ENCODE peak calls at places on chromosomes 6 and 20, in four cellular contexts. One of them, this sample, is unnamed.

GRCh38 chr6:39430968-39431523 is 108.5 kb upstream of the KCNK16 start:
- DNase-seq in H1: peak; percentile 65
- DNase-seq in neuronal stem cell: no peak
- DNase-seq in H9: peak; percentile 62
- DNase-seq in this sample: peak; percentile 31

GRCh38 chr6:110581682-110582081 is 105.3 kb upstream of the SLC22A16 start:
- DNase-seq in H1: peak; percentile 29
- DNase-seq in neuronal stem cell: no peak
- DNase-seq in H9: no peak
- DNase-seq in this sample: no peak

GRCh38 chr20:2698186-2698817 is 5.7 kb downstream of the EBF4 start:
- DNase-seq in H1: peak; percentile 36
- DNase-seq in neuronal stem cell: no peak
- DNase-seq in H9: no peak
- DNase-seq in this sample: no peak

GRCh38 chr6:25946631-25947030 is 16.0 kb upstream of the TRIM38 start:
- DNase-seq in H1: no peak
- DNase-seq in neuronal stem cell: no peak
- DNase-seq in H9: no peak
- DNase-seq in this sample: no peak

GRCh38 chr6:68059894-68060293 is 575.2 kb upstream of the ADGRB3 start:
- DNase-seq in H1: no peak
- DNase-seq in neuronal stem cell: no peak
- DNase-seq in H9: no peak
- DNase-seq in this sample: no peak

GRCh38 chr6:163132050-163132750 is 282.3 kb upstream of the QKI start:
- DNase-seq in H1: no peak
- DNase-seq in neuronal stem cell: no peak
- DNase-seq in H9: no peak
- DNase-seq in this sample: no peak

GRCh38 chr6:94769197-94769596 is 808.1 kb upstream of the MANEA start:
- DNase-seq in H1: no peak
- DNase-seq in neuronal stem cell: peak; percentile 17
- DNase-seq in H9: no peak
- DNase-seq in this sample: no peak

GRCh38 chr6:43407296-43407695 is 20.0 kb upstream of the ABCC10 start:
- DNase-seq in H1: no peak
- DNase-seq in neuronal stem cell: no peak
- DNase-seq in H9: no peak
- DNase-seq in this sample: no peak

GRCh38 chr6:636488-636887 is 20.4 kb downstream of the HUS1B start:
- DNase-seq in H1: no peak
- DNase-seq in neuronal stem cell: no peak
- DNase-seq in H9: no peak
- DNase-seq in this sample: no peak

GRCh38 chr6:20334334-20334733 is 67.3 kb upstream of the E2F3 start:
- DNase-seq in H1: no peak
- DNase-seq in neuronal stem cell: no peak
- DNase-seq in H9: peak; percentile 34
- DNase-seq in this sample: no peak

GRCh38 chr6:41450581-41450980 is 95.6 kb upstream of the FOXP4 start:
- DNase-seq in H1: no peak
- DNase-seq in neuronal stem cell: no peak
- DNase-seq in H9: no peak
- DNase-seq in this sample: no peak

GRCh38 chr6:128242765-128243403 is 277.5 kb downstream of the PTPRK start:
- DNase-seq in H1: no peak
- DNase-seq in neuronal stem cell: no peak
- DNase-seq in H9: no peak
- DNase-seq in this sample: peak; percentile 15

GRCh38 chr6:140581601-140582000 is 1207.2 kb upstream of the CITED2 start:
- DNase-seq in H1: no peak
- DNase-seq in neuronal stem cell: no peak
- DNase-seq in H9: no peak
- DNase-seq in this sample: no peak

DNA sequence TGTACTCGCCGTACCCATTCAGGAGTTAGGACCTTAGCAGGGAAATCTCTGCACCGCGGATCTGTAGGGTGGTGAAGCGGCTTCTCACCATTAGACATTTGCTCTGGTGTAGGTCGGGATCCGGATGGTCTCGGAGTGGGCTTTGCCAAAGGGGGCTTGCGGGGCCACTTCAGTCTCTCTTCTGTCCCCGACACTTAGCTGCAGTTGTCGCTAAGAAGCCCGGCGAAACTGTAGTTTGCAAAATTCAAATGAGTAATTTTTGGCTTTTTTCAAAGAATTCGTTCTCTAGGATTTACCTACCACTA is 433 bp downstream of the QRSL1 start:
- DNase-seq in H1: no peak
- DNase-seq in neuronal stem cell: no peak
- DNase-seq in H9: no peak
- DNase-seq in this sample: no peak
- H2AK5ac ChIP-seq in H1: no peak overlapping the region
- H2AK5ac ChIP-seq in neuronal stem cell: no peak overlapping the region
- H2AK5ac ChIP-seq in H9: no peak overlapping the region
- H2AK5ac ChIP-seq in this sample: no peak overlapping the region

DNA sequence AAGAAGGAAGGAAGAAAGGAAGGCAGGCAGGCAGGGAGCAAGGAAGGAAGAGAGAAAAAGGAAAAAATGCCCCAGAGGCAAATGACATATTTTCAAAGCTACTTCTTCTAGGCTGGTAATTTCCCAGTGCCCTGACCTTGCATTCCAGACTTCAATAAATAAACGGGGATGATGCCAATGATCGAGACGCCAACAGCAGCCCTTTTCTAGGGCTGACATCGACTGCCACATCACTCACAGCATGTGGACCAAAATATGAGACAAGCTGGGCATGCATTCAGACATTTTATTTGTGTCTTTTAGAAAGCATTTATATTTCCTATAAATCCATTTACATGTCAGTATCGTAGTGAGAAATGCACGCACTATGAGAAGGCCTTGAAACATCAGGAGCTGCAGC is 148.8 kb upstream of the AGPAT4 start:
- DNase-seq in H1: no peak
- DNase-seq in neuronal stem cell: no peak
- DNase-seq in H9: no peak
- DNase-seq in this sample: no peak
- H2BK12ac ChIP-seq in H1: no peak overlapping the region
- H2BK12ac ChIP-seq in neuronal stem cell: no peak overlapping the region
- H2BK12ac ChIP-seq in H9: no peak overlapping the region
- H2BK12ac ChIP-seq in this sample: no peak overlapping the region

DNA sequence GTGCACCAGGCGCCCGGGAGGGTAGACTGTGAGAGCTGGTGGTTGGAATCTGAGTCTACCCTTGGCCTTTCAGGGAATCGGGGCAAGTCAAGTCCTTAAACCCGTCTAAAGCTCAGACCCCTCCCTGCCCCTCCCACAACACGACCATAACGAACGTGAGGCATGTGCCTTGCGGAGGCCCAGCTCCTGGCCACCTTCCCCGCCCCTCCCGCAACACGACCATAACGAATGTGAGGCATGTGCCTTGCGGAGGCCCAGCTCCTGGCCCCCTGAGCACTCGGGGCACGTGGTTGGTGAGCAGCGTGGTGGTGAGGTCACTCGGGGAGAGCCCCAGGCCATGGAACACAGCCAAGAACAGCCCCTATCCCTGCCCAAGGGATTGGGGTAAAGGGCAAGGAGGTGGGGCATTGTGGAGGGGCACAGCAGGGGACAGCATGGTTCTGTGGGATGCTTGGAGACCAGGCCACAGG is 132.2 kb downstream of the TAF4 start:
- DNase-seq in H1: no peak
- DNase-seq in neuronal stem cell: no peak
- DNase-seq in H9: no peak
- DNase-seq in this sample: no peak
- H2AK5ac ChIP-seq in H1: no peak overlapping the region
- H2AK5ac ChIP-seq in neuronal stem cell: peak overlapping the region; percentile 70
- H2AK5ac ChIP-seq in H9: no peak overlapping the region
- H2AK5ac ChIP-seq in this sample: no peak overlapping the region

GRCh38 chr20:31705191-31705590 is 17.5 kb downstream of the BCL2L1 start:
- DNase-seq in H1: no peak
- DNase-seq in neuronal stem cell: no peak
- DNase-seq in H9: no peak
- DNase-seq in this sample: no peak

GRCh38 chr20:31704225-31705119 is 18.2 kb downstream of the BCL2L1 start:
- DNase-seq in H1: no peak
- DNase-seq in neuronal stem cell: no peak
- DNase-seq in H9: no peak
- DNase-seq in this sample: peak; percentile 50

GRCh38 chr20:31706607-31707257 is 15.9 kb downstream of the BCL2L1 start:
- DNase-seq in H1: no peak
- DNase-seq in neuronal stem cell: no peak
- DNase-seq in H9: no peak
- DNase-seq in this sample: peak; percentile 49

GRCh38 chr20:31707258-31707615 is 15.4 kb downstream of the BCL2L1 start:
- DNase-seq in H1: no peak
- DNase-seq in neuronal stem cell: no peak
- DNase-seq in H9: no peak
- DNase-seq in this sample: no peak

GRCh38 chr20:31705598-31706597 is 16.8 kb downstream of the BCL2L1 start:
- DNase-seq in H1: no peak
- DNase-seq in neuronal stem cell: no peak
- DNase-seq in H9: no peak
- DNase-seq in this sample: no peak
- H2BK12ac ChIP-seq in H1: no peak overlapping the region
- H2BK12ac ChIP-seq in neuronal stem cell: no peak overlapping the region
- H2BK12ac ChIP-seq in H9: no peak overlapping the region
- H2BK12ac ChIP-seq in this sample: no peak overlapping the region

GRCh38 chr20:62699741-62700140 is 8.9 kb upstream of the NTSR1 start:
- DNase-seq in H1: no peak
- DNase-seq in neuronal stem cell: no peak
- DNase-seq in H9: no peak
- DNase-seq in this sample: no peak

GRCh38 chr20:62702008-62702290 is 6.7 kb upstream of the NTSR1 start:
- DNase-seq in H1: no peak
- DNase-seq in neuronal stem cell: no peak
- DNase-seq in H9: no peak
- DNase-seq in this sample: no peak

GRCh38 chr20:62700261-62700925 is 8.2 kb upstream of the NTSR1 start:
- DNase-seq in H1: no peak
- DNase-seq in neuronal stem cell: no peak
- DNase-seq in H9: no peak
- DNase-seq in this sample: no peak

GRCh38 chr20:62702886-62703852 is 5.5 kb upstream of the NTSR1 start:
- DNase-seq in H1: no peak
- DNase-seq in neuronal stem cell: no peak
- DNase-seq in H9: no peak
- DNase-seq in this sample: peak; percentile 87

GRCh38 chr20:62701161-62702007 is 7.3 kb upstream of the NTSR1 start:
- DNase-seq in H1: no peak
- DNase-seq in neuronal stem cell: no peak
- DNase-seq in H9: no peak
- DNase-seq in this sample: no peak
- H2AK5ac ChIP-seq in H1: no peak overlapping the region
- H2AK5ac ChIP-seq in neuronal stem cell: peak overlapping the region; percentile 65
- H2AK5ac ChIP-seq in H9: no peak overlapping the region
- H2AK5ac ChIP-seq in this sample: no peak overlapping the region

DNA sequence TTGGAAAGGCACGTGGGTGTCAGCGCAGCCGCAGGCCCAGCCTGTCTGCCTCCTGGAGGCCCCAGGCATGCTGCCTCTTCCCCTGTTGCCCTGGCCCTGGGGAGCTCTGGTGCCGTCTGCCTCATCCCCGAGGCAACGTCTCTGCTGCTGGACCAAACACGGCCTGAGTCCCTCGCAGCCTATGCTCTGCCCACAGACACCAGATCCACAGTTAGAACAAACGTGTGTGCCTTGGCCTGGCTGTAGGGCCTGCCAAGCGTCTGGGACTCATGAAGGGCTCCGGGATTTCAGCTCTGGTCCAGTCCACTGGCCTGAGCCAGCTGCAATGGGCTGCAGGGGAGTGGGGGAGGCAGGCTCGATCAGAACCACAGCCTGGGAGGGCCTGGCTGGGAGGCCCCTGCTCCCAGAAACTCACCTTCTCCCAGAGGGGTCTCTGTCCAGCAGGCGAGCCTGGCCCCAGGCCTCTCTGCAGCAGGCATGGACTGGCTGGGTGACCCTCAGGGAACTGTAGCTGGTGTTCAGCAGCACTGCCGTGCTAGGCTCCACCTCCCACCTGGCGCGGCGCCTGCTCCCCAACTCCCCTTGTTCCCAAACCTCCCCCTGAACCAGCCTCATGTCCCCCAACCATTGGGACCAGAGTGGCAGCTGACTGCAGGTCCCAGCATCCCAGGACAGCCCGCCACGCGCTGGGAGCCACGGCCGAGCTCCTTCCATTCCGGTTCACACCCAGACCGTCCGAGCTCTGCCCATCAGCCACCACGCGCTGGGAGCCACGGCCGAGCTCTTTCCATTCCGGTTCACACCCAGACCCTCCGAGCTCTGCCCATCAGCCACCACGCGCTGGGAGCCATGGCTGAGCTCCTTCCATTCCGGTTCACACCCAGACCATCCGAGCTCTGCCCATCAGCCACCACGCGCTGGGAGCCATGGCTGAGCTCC is 197.0 kb downstream of the DLL1 start:
- DNase-seq in H1: peak; percentile 37
- DNase-seq in neuronal stem cell: no peak
- DNase-seq in H9: peak; percentile 28
- DNase-seq in this sample: no peak
- H2BK12ac ChIP-seq in H1: peak overlapping the region; percentile 27
- H2BK12ac ChIP-seq in neuronal stem cell: peak overlapping the region; percentile 85
- H2BK12ac ChIP-seq in H9: no peak overlapping the region
- H2BK12ac ChIP-seq in this sample: no peak overlapping the region

This sample was measured in mesenchymal stem cell.